ENCODE peak calls at places on chromosomes 13 and 19, in eight cellular contexts. L is pancreas; C is thoracic aorta; S is Peyer's patch; A is foreskin fibroblast; I is CD8-positive, alpha-beta memory T cell; K is dorsolateral prefrontal cortex; Q is PC-3. O is an unnamed sample.

GRCh38 chr19:39974377-39975155 is 3.6 kb downstream of the PSMC4 start:
- DNase-seq in L (no peak), C (no peak), S (no peak), A (peak), I (no peak), K (no peak), Q (no peak), O (no peak)

GRCh38 chr13:110593430-110594130 is 21.8 kb upstream of the NAXD start:
- DNase-seq in L (no peak), C (no peak), S (peak), A (peak), I (peak), K (no peak), Q (peak), O (peak)

GRCh38 chr13:94988654-94989053 is 276.3 kb upstream of the SOX21 start:
- DNase-seq in L (no peak), C (no peak), S (no peak), A (no peak), I (no peak), K (no peak), Q (no peak), O (no peak)

GRCh38 chr19:44820648-44821609 is 12.0 kb downstream of the BCAM start:
- DNase-seq in L (no peak), C (peak), S (no peak), A (no peak), I (no peak), K (no peak), Q (no peak), O (peak)

GRCh38 chr13:50951366-50951765 is 41.8 kb downstream of the RNASEH2B start:
- DNase-seq in L (no peak), C (no peak), S (no peak), A (no peak), I (no peak), K (no peak), Q (no peak), O (no peak)

GRCh38 chr19:55115446-55116065 is 1.9 kb downstream of the PPP1R12C start:
- DNase-seq in L (no peak), C (no peak), S (no peak), A (peak), I (no peak), K (no peak), Q (no peak), O (no peak)

GRCh38 chr13:26658491-26658890 is 101.0 kb downstream of the WASF3 start:
- DNase-seq in L (no peak), C (no peak), S (no peak), A (peak), I (no peak), K (no peak), Q (no peak), O (no peak)

GRCh38 chr13:100349594-100349993 is 239.0 kb downstream of the GGACT start:
- DNase-seq in L (no peak), C (no peak), S (no peak), A (no peak), I (no peak), K (no peak), Q (no peak), O (no peak)

DNA sequence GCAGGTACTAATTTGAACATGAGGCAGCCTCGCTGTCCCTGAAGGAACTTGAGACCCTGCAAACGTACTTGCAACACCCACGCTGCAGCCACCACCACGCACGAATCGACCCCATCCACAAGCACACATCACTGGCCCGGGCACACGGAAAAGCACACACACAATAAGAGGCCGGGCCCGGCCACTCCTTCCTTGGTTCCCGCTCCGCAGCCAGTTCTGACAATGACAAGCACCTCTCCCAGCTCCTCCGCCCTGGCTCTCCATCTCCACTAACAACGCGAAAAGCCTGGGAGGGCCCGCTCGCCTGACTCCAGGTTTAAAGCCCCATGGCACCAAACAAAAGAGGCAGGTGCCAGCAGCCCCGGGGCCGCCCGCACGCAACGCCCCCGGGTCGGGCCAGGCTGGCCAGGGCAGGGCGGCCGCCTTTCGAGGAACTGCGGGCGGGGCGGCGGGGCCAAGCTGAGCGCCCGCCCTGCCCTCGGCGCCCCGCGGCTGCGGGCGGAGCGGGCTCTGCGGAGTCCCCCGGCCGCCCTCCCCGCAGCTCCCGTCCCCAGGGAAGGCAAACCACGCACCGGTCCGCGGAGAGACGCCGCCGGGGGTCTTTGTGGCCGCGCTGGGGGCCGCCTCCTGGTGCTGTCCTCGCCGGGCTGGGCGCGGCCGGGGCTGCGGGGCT is 504 bp downstream of the DCLK1 start:
- DNase-seq in L (no peak), C (no peak), S (no peak), A (peak), I (no peak), K (no peak), Q (no peak), O (no peak)
- H3K4me3 ChIP-seq in L (peak), C (peak), S (peak), A (peak), I (no peak), K (peak), Q (peak), O (no peak)

DNA sequence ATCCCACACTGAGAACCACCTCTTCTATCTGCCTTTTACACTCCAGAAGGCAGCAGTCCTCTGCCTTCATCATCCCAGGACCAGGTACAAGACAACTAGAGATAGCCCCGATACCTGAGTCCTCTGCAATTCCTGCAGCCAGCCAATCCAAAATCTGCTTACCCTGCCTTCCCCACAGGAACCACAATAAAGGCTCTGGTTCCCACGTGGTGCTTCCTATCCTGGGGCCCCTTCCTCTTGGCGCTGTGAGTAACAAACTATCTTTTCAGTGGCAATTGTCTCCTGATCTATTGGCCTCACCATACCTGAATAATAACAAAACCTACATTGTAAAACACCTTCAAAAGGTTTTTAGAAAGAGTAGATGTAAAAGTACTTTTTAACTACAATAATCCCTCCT is 63.1 kb downstream of the ZDHHC20 start:
- DNase-seq in L (no peak), C (no peak), S (no peak), A (no peak), I (peak), K (no peak), Q (no peak), O (no peak)
- H3K4me3 ChIP-seq in L (no peak), C (no peak), S (no peak), A (no peak), I (peak), K (no peak), Q (no peak), O (no peak)

DNA sequence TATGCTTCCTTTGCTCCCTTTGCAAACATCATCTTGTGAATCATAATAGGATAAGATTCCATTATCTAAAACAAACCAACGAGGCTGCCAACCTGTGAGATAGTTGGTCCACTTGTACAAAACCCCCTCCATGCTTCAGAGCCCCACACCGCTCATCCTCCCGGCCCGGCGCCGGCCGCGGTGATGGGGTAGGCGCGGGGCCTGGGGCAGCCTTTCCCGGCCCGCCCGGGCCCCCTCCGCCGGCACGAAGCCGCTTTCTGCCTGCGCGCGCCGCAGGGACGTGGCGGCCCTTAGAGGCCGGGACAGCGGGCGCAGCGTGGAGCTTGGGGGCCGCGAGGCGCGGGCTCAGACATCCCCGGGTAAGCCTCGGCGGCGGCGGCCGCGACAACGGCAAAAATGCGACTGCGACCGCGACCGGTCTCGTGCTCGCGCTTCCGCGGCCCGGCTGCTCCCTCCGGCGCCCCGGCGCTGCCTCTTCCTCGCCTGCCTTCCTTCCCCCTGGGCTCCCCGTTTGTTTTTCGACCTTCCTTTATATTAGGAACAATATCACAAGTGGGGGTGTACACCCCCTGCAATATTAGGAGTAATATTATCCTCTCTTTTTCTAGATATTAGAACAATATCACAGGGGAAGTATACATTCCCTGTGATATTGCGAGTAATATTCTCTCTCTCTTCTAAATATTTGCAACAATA is 54.0 kb upstream of the CEACAM21 start:
- DNase-seq in L (no peak), C (no peak), S (peak), A (peak), I (peak), K (no peak), Q (no peak), O (no peak)
- H3K4me3 ChIP-seq in L (peak), C (peak), S (peak), A (no peak), I (peak), K (peak), Q (no peak), O (no peak)

GRCh38 chr19:10252707-10253106 is 693 bp downstream of the MRPL4 start:
- DNase-seq in L (no peak), C (no peak), S (no peak), A (no peak), I (no peak), K (no peak), Q (no peak), O (no peak)
- H3K4me3 ChIP-seq in L (peak), C (peak), S (peak), A (peak), I (peak), K (peak), Q (peak), O (peak)

GRCh38 chr13:29677627-29678026 is 82.1 kb upstream of the SLC7A1 start:
- DNase-seq in L (no peak), C (no peak), S (no peak), A (no peak), I (no peak), K (no peak), Q (no peak), O (no peak)

GRCh38 chr13:29676535-29676934 is 81.0 kb upstream of the SLC7A1 start:
- DNase-seq in L (no peak), C (no peak), S (no peak), A (peak), I (no peak), K (no peak), Q (no peak), O (no peak)

GRCh38 chr13:29679357-29680050 is 84.0 kb upstream of the SLC7A1 start:
- DNase-seq in L (no peak), C (no peak), S (peak), A (no peak), I (no peak), K (no peak), Q (no peak), O (peak)

GRCh38 chr13:29674532-29674931 is 79.0 kb upstream of the SLC7A1 start:
- DNase-seq in L (no peak), C (no peak), S (no peak), A (peak), I (no peak), K (no peak), Q (peak), O (no peak)

GRCh38 chr13:29676941-29677452 is 81.5 kb upstream of the SLC7A1 start:
- DNase-seq in L (no peak), C (no peak), S (peak), A (peak), I (no peak), K (no peak), Q (no peak), O (no peak)
- H3K4me3 ChIP-seq in L (no peak), C (no peak), S (no peak), A (no peak), I (no peak), K (no peak), Q (no peak), O (no peak)

GRCh38 chr19:19491321-19492025 is 23.9 kb downstream of the TSSK6 start:
- DNase-seq in L (no peak), C (no peak), S (no peak), A (no peak), I (no peak), K (no peak), Q (no peak), O (no peak)
- H3K4me3 ChIP-seq in L (no peak), C (no peak), S (no peak), A (no peak), I (no peak), K (no peak), Q (no peak), O (no peak)

GRCh38 chr13:91313581-91313980 is 33.9 kb upstream of the MIR17HG start:
- DNase-seq in L (no peak), C (no peak), S (no peak), A (no peak), I (no peak), K (no peak), Q (no peak), O (no peak)
- H3K4me3 ChIP-seq in L (no peak), C (peak), S (no peak), A (no peak), I (no peak), K (peak), Q (no peak), O (no peak)

GRCh38 chr19:58538257-58539168 is 5.4 kb upstream of the TRIM28 start:
- DNase-seq in L (no peak), C (no peak), S (peak), A (no peak), I (peak), K (no peak), Q (no peak), O (no peak)
- H3K4me3 ChIP-seq in L (peak), C (peak), S (peak), A (no peak), I (peak), K (peak), Q (no peak), O (no peak)

GRCh38 chr19:6481541-6482342 is at the start of gene DENND1C:
- DNase-seq in L (no peak), C (no peak), S (peak), A (no peak), I (peak), K (peak), Q (peak), O (no peak)
- H3K4me3 ChIP-seq in L (peak), C (peak), S (peak), A (no peak), I (peak), K (peak), Q (no peak), O (no peak)